ENCODE peak calls at places on chromosome 5, in eight cellular contexts. H is GM23338, Z is epithelial cell of esophagus, O is Calu3, S is OCI-LY7, K is choroid plexus epithelial cell, L is left ventricle myocardium inferior, V is astrocyte of the spinal cord. W is an unnamed sample.

GRCh38 chr5:600551-601541 is 11.3 kb upstream of the CEP72 start:
- DNase-seq in Z (no peak), H (no peak), K (no peak), V (no peak), S (no peak), L (no peak), O (peak), W (no peak)

GRCh38 chr5:37088041-37088440 is 161.1 kb downstream of the CPLANE1 start:
- DNase-seq in S (no peak), H (no peak), L (no peak), V (no peak), K (no peak), Z (no peak), O (no peak), W (no peak)

GRCh38 chr5:94367900-94368299 is 250.5 kb downstream of the KIAA0825 start:
- DNase-seq in L (no peak), Z (peak), H (no peak), S (no peak), V (no peak), K (no peak), O (no peak), W (no peak)

GRCh38 chr5:80127037-80127642 is 92.0 kb downstream of the THBS4 start:
- DNase-seq in H (no peak), L (no peak), S (no peak), Z (no peak), K (peak), V (no peak), O (no peak), W (no peak)

GRCh38 chr5:95781101-95781583 is 41.4 kb downstream of the GLRX start:
- DNase-seq in L (peak), O (peak), Z (peak), S (peak), K (peak), H (peak), V (peak), W (peak)

GRCh38 chr5:72451771-72452505 is 55.3 kb downstream of the ZNF366 start:
- DNase-seq in H (no peak), S (peak), V (peak), Z (peak), L (peak), O (no peak), K (peak), W (peak)

GRCh38 chr5:115738807-115739206 is 77.7 kb downstream of the CDO1 start:
- DNase-seq in K (no peak), H (no peak), L (no peak), S (no peak), O (no peak), Z (no peak), V (no peak), W (no peak)

GRCh38 chr5:124678478-124678877 is 68.0 kb downstream of the ZNF608 start:
- DNase-seq in K (no peak), V (no peak), S (no peak), H (no peak), O (no peak), L (peak), Z (no peak), W (no peak)

GRCh38 chr5:35101016-35101415 is 53.3 kb upstream of the AGXT2 start:
- DNase-seq in V (no peak), S (no peak), Z (no peak), H (no peak), K (no peak), O (no peak), L (no peak), W (no peak)

GRCh38 chr5:42951169-42951846 is 88.8 kb downstream of the ANXA2R start:
- DNase-seq in L (peak), Z (no peak), V (peak), S (peak), O (no peak), K (peak), H (peak), W (peak)

GRCh38 chr5:56480305-56481146 is 247.4 kb upstream of the ANKRD55 start:
- DNase-seq in O (peak), L (peak), S (peak), H (peak), Z (peak), V (peak), K (peak), W (peak)

GRCh38 chr5:149917073-149917676 is 27.4 kb downstream of the PDE6A start:
- DNase-seq in K (peak), S (no peak), L (no peak), O (no peak), Z (no peak), V (peak), H (no peak), W (no peak)
- TF ChIP-seq CTCF in K (no peak), S (no peak), L (no peak), O (no peak), Z (no peak), V (no peak), H (no peak), W (no peak)

DNA sequence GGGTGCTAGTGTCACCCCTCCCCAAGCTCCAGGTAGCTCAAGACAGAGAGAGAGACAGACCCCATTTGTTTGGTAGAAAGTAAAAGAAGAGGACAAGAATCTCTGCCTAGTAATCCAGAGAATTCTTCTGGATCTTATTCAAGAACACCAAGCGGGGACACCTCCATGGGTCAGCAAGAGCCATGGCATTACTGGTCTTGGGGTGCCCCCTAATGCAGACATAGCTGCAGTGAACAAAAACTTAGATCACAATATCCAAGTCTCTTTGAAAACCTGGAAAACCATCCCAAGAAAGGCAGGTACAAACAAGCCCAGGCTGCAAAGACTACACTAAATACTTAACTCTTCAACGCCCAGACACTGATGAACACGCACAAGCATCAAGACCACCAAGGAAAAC is 29.9 kb upstream of the PDE4D start:
- DNase-seq in H (peak), Z (peak), L (no peak), V (no peak), S (no peak), O (peak), K (peak), W (no peak)
- TF ChIP-seq CTCF in H (peak), Z (no peak), L (peak), V (no peak), S (no peak), O (no peak), K (peak), W (no peak)

DNA sequence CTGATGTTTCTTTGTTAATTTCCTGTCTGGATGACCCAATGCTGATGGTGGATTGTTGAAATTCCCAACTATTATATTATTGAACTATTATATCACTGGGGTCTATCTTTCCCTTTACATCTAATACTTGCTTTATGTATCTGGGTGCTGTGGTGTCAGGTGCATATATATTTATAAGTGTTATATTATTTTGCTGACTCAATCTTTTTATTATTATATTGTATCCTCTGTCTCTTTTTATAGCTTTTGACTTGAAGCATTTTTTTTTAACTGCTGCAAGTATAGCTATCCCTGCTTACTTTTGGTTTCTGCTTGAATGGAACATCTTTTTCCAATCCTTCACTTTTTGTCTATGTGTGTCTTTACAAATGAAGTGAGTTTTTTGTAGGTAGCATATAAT is 255.9 kb downstream of the RAB3C start:
- DNase-seq in L (no peak), O (no peak), Z (no peak), K (no peak), V (no peak), S (no peak), H (no peak), W (no peak)
- TF ChIP-seq CTCF in L (no peak), O (no peak), Z (no peak), K (no peak), V (no peak), S (no peak), H (no peak), W (no peak)

GRCh38 chr5:67045816-67046740 is 150.5 kb downstream of the CD180 start:
- DNase-seq in H (no peak), L (no peak), Z (no peak), O (no peak), S (no peak), V (no peak), K (peak), W (no peak)

GRCh38 chr5:67043789-67044511 is 152.6 kb downstream of the CD180 start:
- DNase-seq in S (no peak), Z (no peak), H (no peak), K (no peak), O (no peak), L (no peak), V (no peak), W (no peak)

GRCh38 chr5:67047616-67048015 is 149.0 kb downstream of the CD180 start:
- DNase-seq in V (no peak), Z (no peak), H (peak), O (no peak), S (no peak), K (no peak), L (no peak), W (no peak)

GRCh38 chr5:67050125-67050524 is 146.5 kb downstream of the CD180 start:
- DNase-seq in H (no peak), L (no peak), O (no peak), Z (peak), K (no peak), V (no peak), S (no peak), W (no peak)

GRCh38 chr5:67047180-67047579 is 149.4 kb downstream of the CD180 start:
- DNase-seq in H (no peak), L (peak), S (no peak), O (no peak), K (no peak), V (no peak), Z (no peak), W (no peak)
- TF ChIP-seq CTCF in H (no peak), L (peak), S (no peak), O (no peak), K (no peak), V (no peak), Z (no peak), W (no peak)

DNA sequence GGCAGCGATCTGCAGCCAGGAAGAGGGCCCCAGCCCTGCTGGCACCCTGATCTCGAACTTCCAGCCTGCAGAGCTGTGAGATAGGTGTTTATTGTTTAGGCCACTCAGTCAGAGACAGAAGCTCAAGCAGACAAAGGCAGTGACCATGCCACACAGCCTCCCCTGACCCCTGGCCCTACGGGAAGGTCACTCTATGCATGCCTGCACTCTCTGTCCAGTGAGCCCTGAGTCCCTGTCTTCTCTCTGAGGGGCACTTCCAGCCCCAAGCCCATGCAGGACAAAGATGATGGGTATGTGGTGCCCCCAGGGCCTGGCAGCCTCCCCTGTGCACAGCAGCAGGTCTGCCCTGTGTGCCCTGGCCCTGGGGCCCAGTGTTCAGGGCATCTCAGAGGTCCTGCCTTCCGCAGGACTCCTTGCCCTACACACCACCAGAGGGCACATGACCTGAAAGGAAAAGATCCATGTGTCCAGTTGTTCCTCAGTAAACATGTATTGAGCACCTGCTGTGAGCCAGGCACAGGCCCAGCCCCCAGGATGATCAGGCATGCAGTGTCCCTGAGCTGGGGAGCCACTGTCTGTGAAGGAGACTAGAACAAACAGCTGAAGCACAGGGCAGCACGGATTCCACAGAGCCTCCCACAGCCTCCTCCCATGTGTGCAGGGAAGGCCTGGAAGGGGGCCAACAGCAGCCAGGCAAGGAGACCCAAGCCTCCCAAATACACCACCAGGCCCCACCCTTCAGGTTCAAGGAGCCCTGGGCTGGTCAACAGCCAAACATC is 109.3 kb downstream of the ATPSCKMT start:
- DNase-seq in S (no peak), L (no peak), O (peak), Z (no peak), K (peak), V (no peak), H (peak), W (no peak)
- TF ChIP-seq CTCF in S (peak), L (no peak), O (peak), Z (peak), K (peak), V (peak), H (peak), W (no peak)